ENCODE peak calls at places on chromosomes 11 and 22, in four cellular contexts. G is neural crest cell, L is astrocyte of the spinal cord, U is HCT116. P is an unnamed sample.

GRCh38 chr22:17422736-17423343 is 53.6 kb downstream of the CECR2 start:
- DNase-seq in G (no peak), L (no peak), U (no peak), P (no peak)

GRCh38 chr11:91194551-91194950 is 971.7 kb upstream of the CHORDC1 start:
- DNase-seq in G (no peak), L (no peak), U (no peak), P (no peak)

GRCh38 chr22:32410459-32410858 is 1.6 kb downstream of the RTCB start:
- DNase-seq in G (no peak), L (no peak), U (no peak), P (no peak)

GRCh38 chr11:134625151-134625550 is 213.1 kb upstream of the B3GAT1 start:
- DNase-seq in G (no peak), L (no peak), U (no peak), P (no peak)

GRCh38 chr11:69116671-69117070 is 39.1 kb upstream of the SMIM38 start:
- DNase-seq in G (no peak), L (no peak), U (no peak), P (no peak)

GRCh38 chr11:126307706-126308105 is 3.8 kb downstream of the DCPS start:
- DNase-seq in G (peak; percentile 59), L (peak; percentile 52), U (no peak), P (no peak)

GRCh38 chr22:49162841-49163240 is 664.8 kb downstream of the BRD1 start:
- DNase-seq in G (no peak), L (no peak), U (no peak), P (no peak)

GRCh38 chr22:48589901-48590300 is 1237.8 kb downstream of the BRD1 start:
- DNase-seq in G (no peak), L (no peak), U (no peak), P (no peak)

GRCh38 chr22:45204241-45204640 is 36.5 kb downstream of the KIAA0930 start:
- DNase-seq in G (no peak), L (no peak), U (no peak), P (no peak)

GRCh38 chr22:17871726-17872458 is 97.6 kb upstream of the BID start:
- DNase-seq in G (no peak), L (no peak), U (no peak), P (no peak)

GRCh38 chr11:67373916-67374570 is 645 bp upstream of the CLCF1 start:
- DNase-seq in G (peak; percentile 55), L (peak; percentile 96), U (peak; percentile 93), P (no peak)

GRCh38 chr11:123196060-123196714 is 1.1 kb upstream of the CLMP start:
- DNase-seq in G (no peak), L (no peak), U (no peak), P (no peak)

GRCh38 chr11:67632982-67633755 is 3.4 kb upstream of the NUDT8 start:
- DNase-seq in G (no peak), L (no peak), U (no peak), P (no peak)

GRCh38 chr11:370087-370941 is 1.0 kb downstream of the B4GALNT4 start:
- DNase-seq in G (no peak), L (no peak), U (no peak), P (no peak)

GRCh38 chr22:26718905-26719304 is 61.5 kb downstream of the MIAT start:
- DNase-seq in G (no peak), L (peak; percentile 91), U (no peak), P (no peak)

GRCh38 chr22:31400023-31400397 is 606 bp downstream of the DRG1 start:
- DNase-seq in G (no peak), L (peak; percentile 30), U (no peak), P (no peak)

GRCh38 chr22:31394326-31394725 is 5.1 kb upstream of the DRG1 start:
- DNase-seq in G (no peak), L (no peak), U (no peak), P (no peak)

GRCh38 chr22:31393890-31394289 is 5.5 kb upstream of the DRG1 start:
- DNase-seq in G (no peak), L (no peak), U (no peak), P (no peak)

DNA sequence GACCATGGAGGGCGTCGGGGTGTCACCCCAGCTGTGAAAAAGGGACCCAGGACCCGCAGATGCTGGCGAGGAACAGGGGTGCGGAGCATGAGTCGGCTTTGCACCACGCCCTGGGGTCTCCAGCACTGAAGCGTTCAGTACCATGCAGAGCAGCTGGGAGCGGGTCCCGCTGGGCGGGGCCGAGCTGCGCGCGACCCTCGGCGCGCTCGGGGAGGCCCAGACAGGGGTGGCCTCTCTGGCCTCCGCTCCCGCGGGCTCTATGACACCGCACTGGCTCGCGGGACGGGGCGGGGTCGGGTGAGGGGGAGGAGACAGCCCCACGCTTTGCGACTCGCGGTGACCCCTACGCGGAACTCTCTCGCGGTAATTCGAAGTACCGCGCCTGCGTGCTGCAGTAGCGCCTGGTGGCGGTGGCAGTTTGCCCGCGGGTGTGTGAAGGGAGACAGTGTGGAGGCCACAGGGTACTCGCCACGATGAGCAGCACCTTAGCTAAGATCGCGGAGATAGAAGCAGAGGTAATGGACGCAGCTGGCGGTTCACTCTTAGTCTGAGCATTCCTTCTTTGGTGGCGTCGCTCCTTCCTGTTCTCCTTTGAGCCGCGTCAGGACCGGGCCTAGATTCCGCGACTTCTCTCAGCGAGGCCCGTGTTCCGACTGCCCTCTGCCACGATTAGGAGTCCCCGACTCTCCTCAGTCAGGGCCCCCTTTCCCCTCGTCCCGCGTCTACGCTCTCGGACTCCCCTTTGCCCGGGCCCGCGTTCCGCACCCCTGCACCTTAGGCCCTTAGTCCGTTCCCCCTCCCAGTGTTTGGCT is at the start of gene DRG1:
- DNase-seq in G (peak; percentile 97), L (peak; percentile 95), U (peak; percentile 89), P (peak; percentile 49)
- TF ChIP-seq CTCF in G (no peak), L (no peak), U (no peak), P (no peak)

GRCh38 chr22:43980579-43980978 is 25.3 kb downstream of the SAMM50 start:
- DNase-seq in G (no peak), L (no peak), U (no peak), P (no peak)

GRCh38 chr22:43978558-43978957 is 23.3 kb downstream of the SAMM50 start:
- DNase-seq in G (no peak), L (no peak), U (no peak), P (no peak)

GRCh38 chr22:43974028-43974545 is 18.8 kb downstream of the SAMM50 start:
- DNase-seq in G (no peak), L (no peak), U (no peak), P (no peak)

GRCh38 chr22:43975041-43975440 is 19.8 kb downstream of the SAMM50 start:
- DNase-seq in G (no peak), L (no peak), U (no peak), P (no peak)

GRCh38 chr22:43976861-43977795 is 21.9 kb downstream of the SAMM50 start:
- DNase-seq in G (no peak), L (no peak), U (no peak), P (no peak)
- TF ChIP-seq CTCF in G (no peak), L (peak; percentile 16), U (no peak), P (no peak)

GRCh38 chr22:22773979-22774738 is 113.5 kb upstream of the IGLL5 start:
- DNase-seq in G (no peak), L (no peak), U (no peak), P (no peak)

GRCh38 chr22:22784249-22785039 is 103.2 kb upstream of the IGLL5 start:
- DNase-seq in G (no peak), L (no peak), U (no peak), P (no peak)

GRCh38 chr22:22783505-22783904 is 104.1 kb upstream of the IGLL5 start:
- DNase-seq in G (no peak), L (no peak), U (no peak), P (no peak)

GRCh38 chr22:22776121-22776520 is 111.5 kb upstream of the IGLL5 start:
- DNase-seq in G (no peak), L (no peak), U (no peak), P (no peak)

DNA sequence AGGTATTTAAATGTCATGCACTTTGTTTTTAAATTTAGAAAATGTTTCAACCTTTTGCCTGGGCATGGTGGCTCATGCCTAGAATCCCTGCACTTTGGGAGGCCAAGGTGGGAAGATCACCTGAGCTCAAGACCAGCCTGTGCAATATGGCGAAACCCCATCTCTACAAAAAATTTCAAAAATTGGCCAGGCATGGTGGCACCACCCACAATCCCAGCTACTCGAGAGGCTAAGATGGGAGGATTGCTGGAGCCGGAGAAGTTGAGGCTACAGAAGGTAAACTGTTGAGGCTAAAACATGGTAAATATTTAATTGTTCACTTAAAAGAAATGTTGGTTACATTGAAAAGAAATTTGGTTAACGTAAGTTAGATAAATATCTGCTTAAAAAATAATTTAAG is 108.4 kb upstream of the IGLL5 start:
- DNase-seq in G (no peak), L (no peak), U (no peak), P (no peak)
- TF ChIP-seq CTCF in G (no peak), L (no peak), U (no peak), P (no peak)

GRCh38 chr11:119153049-119153818 is 4.4 kb downstream of the ABCG4 start:
- DNase-seq in G (no peak), L (no peak), U (no peak), P (no peak)
- TF ChIP-seq CTCF in G (no peak), L (no peak), U (peak; percentile 35), P (no peak)

DNA sequence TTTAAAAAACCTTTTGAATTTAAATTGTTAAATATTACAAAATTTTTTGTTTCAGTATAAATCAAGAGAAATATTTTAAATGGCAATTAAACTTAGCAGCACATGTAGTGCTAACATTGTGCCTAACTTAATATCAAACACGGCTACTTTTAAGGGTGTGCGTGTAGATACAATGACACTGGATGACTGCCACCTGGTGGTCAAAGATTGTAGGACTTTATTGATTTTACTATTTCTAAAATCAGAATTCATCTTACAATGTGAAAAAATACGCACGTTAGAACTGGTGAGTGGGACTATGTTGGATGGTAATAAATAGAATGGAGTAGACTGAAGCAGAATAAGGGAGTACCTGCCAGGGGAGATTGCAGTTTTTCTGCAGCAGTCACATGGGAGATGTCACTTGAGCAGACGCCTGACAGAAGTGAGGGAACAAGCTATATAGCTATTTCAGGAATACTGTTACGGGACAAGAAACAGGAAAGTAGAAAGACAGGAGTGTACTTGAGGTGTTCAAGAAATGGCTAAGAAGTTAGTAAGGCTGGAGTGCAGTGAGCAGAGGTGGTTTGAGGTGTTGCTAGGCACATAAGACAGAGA is 52.9 kb downstream of the UVRAG start:
- DNase-seq in G (peak; percentile 54), L (peak; percentile 60), U (peak; percentile 31), P (no peak)
- TF ChIP-seq CTCF in G (peak; percentile 94), L (peak; percentile 61), U (peak; percentile 79), P (peak; percentile 68)

GRCh38 chr11:3058753-3059664 is 1.8 kb upstream of the CARS1 start:
- DNase-seq in G (no peak), L (peak; percentile 73), U (no peak), P (no peak)

GRCh38 chr11:3052567-3052966 is 4.7 kb downstream of the CARS1 start:
- DNase-seq in G (no peak), L (no peak), U (no peak), P (no peak)

GRCh38 chr11:3057069-3057963 is at the start of gene CARS1:
- DNase-seq in G (peak; percentile 87), L (peak; percentile 97), U (peak; percentile 78), P (peak; percentile 61)

GRCh38 chr11:3055881-3056280 is 1.3 kb downstream of the CARS1 start:
- DNase-seq in G (no peak), L (no peak), U (no peak), P (no peak)

GRCh38 chr11:3056296-3057068 is 741 bp downstream of the CARS1 start:
- DNase-seq in G (no peak), L (no peak), U (no peak), P (no peak)
- TF ChIP-seq CTCF in G (no peak), L (no peak), U (no peak), P (no peak)